ENCODE peak calls at places on chromosomes 16 and 17, in ten cellular contexts. T is body of pancreas; X is lung; U is HT1080; H is EL; P is skeletal muscle cell; K is stimulated activated naive CD4-positive, alpha-beta T cell; L is thoracic aorta; D is effector CD4-positive, alpha-beta T cell; Z is amygdala. G is an unnamed sample.

GRCh38 chr17:46770818-46771600 is 47.5 kb downstream of the WNT3 start:
- DNase-seq in T (peak; percentile 49), X (no peak), U (peak; percentile 53), H (peak; percentile 65), P (no peak), K (no peak), L (no peak), D (no peak), Z (no peak), G (peak; percentile 59)

GRCh38 chr17:4901108-4901647 is 1.7 kb downstream of the CHRNE start:
- DNase-seq in T (no peak), X (no peak), U (no peak), H (no peak), P (no peak), K (no peak), L (no peak), D (no peak), Z (no peak), G (no peak)

GRCh38 chr16:11310997-11311561 is 29.9 kb upstream of the PRM1 start:
- DNase-seq in T (no peak), X (no peak), U (no peak), H (no peak), P (no peak), K (no peak), L (no peak), D (no peak), Z (no peak), G (no peak)

GRCh38 chr16:50999181-50999580 is 151.9 kb downstream of the SALL1 start:
- DNase-seq in T (no peak), X (no peak), U (no peak), H (no peak), P (no peak), K (no peak), L (no peak), D (no peak), Z (no peak), G (no peak)

GRCh38 chr17:30952645-30953393 is 18.0 kb upstream of the RNF135 start:
- DNase-seq in T (no peak), X (no peak), U (no peak), H (no peak), P (no peak), K (no peak), L (no peak), D (no peak), Z (no peak), G (no peak)

GRCh38 chr17:73519011-73519410 is 125.2 kb downstream of the SDK2 start:
- DNase-seq in T (no peak), X (no peak), U (no peak), H (no peak), P (no peak), K (no peak), L (no peak), D (no peak), Z (no peak), G (no peak)

GRCh38 chr17:17502741-17503565 is 6.8 kb upstream of the RASD1 start:
- DNase-seq in T (no peak), X (no peak), U (no peak), H (no peak), P (no peak), K (no peak), L (no peak), D (no peak), Z (no peak), G (no peak)

GRCh38 chr16:78179666-78180065 is 80.2 kb downstream of the WWOX start:
- DNase-seq in T (no peak), X (no peak), U (no peak), H (no peak), P (no peak), K (no peak), L (no peak), D (no peak), Z (no peak), G (no peak)

GRCh38 chr17:27552467-27552779 is 78.6 kb upstream of the LGALS9 start:
- DNase-seq in T (peak; percentile 54), X (no peak), U (peak; percentile 82), H (peak; percentile 89), P (no peak), K (no peak), L (no peak), D (no peak), Z (no peak), G (peak; percentile 42)

GRCh38 chr17:64983708-64984107 is 64.4 kb upstream of the LRRC37A3 start:
- DNase-seq in T (no peak), X (no peak), U (no peak), H (no peak), P (no peak), K (no peak), L (no peak), D (no peak), Z (no peak), G (no peak)

GRCh38 chr17:8696951-8697745 is 47.5 kb downstream of the CCDC42 start:
- DNase-seq in T (no peak), X (no peak), U (no peak), H (peak; percentile 11), P (peak; percentile 57), K (no peak), L (peak; percentile 40), D (no peak), Z (no peak), G (no peak)

GRCh38 chr16:47565454-47565853 is 104.3 kb downstream of the PHKB start:
- DNase-seq in T (peak; percentile 29), X (peak; percentile 39), U (peak; percentile 88), H (peak; percentile 87), P (peak; percentile 38), K (no peak), L (peak; percentile 5), D (peak; percentile 3), Z (peak; percentile 3), G (no peak)

GRCh38 chr17:6054372-6054771 is 15.8 kb upstream of the WSCD1 start:
- DNase-seq in T (no peak), X (no peak), U (no peak), H (no peak), P (no peak), K (no peak), L (no peak), D (no peak), Z (no peak), G (no peak)

GRCh38 chr17:7425756-7426155 is 340 bp downstream of the SPEM2 start:
- DNase-seq in T (no peak), X (no peak), U (no peak), H (no peak), P (no peak), K (no peak), L (no peak), D (no peak), Z (no peak), G (no peak)

GRCh38 chr16:4847774-4848587 is 700 bp downstream of the UBN1 start:
- DNase-seq in T (peak; percentile 87), X (peak; percentile 61), U (peak; percentile 56), H (peak; percentile 68), P (peak; percentile 26), K (peak; percentile 35), L (no peak), D (peak; percentile 29), Z (no peak), G (peak; percentile 83)